ENCODE peak calls at places on chromosomes 3 and 15, in four cellular contexts. R is sciatic nerve, V is coronary artery, X is T-cell. H is an unnamed sample.

GRCh38 chr15:69087581-69087980 is 72.9 kb upstream of the GLCE start:
- DNase-seq in R (no peak), V (no peak), X (no peak), H (no peak)

GRCh38 chr3:4856986-4857385 is 122.3 kb upstream of the BHLHE40 start:
- DNase-seq in R (no peak), V (no peak), X (no peak), H (no peak)

GRCh38 chr15:67460521-67460920 is 60.4 kb upstream of the C15orf61 start:
- DNase-seq in R (no peak), V (no peak), X (no peak), H (no peak)

GRCh38 chr3:28218917-28219198 is 22.6 kb upstream of the CMC1 start:
- DNase-seq in R (no peak), V (no peak), X (no peak), H (no peak)

GRCh38 chr15:90839187-90840071 is 29.0 kb upstream of the FURIN start:
- DNase-seq in R (no peak), V (no peak), X (no peak), H (no peak)

GRCh38 chr3:50419595-50419994 is 60.3 kb upstream of the TMEM115 start:
- DNase-seq in R (no peak), V (no peak), X (no peak), H (no peak)

GRCh38 chr3:146308682-146309081 is 57.8 kb upstream of the PLSCR4 start:
- DNase-seq in R (no peak), V (no peak), X (no peak), H (no peak)

GRCh38 chr3:193787496-193787870 is 194.5 kb downstream of the OPA1 start:
- DNase-seq in R (no peak), V (no peak), X (no peak), H (no peak)

GRCh38 chr15:78565951-78566774 is 843 bp downstream of the CHRNA5 start:
- DNase-seq in R (no peak), V (no peak), X (no peak), H (no peak)

GRCh38 chr15:69602095-69602494 is 149.5 kb downstream of the RPLP1 start:
- DNase-seq in R (no peak), V (no peak), X (no peak), H (no peak)

GRCh38 chr15:66670698-66671580 is 31.1 kb upstream of the SMAD6 start:
- DNase-seq in R (no peak), V (no peak), X (no peak), H (no peak)

GRCh38 chr3:138974467-138974866 is 27.4 kb downstream of the FOXL2NB start:
- DNase-seq in R (no peak), V (no peak), X (no peak), H (no peak)